ENCODE peak calls at places on chromosome 2, in ten cellular contexts. H is IMR-90; I is neural progenitor cell; N is heart left ventricle; E is MM.1S; Y is gastrocnemius medialis; J is thyroid gland; W is CD8-positive, alpha-beta T cell; C is upper lobe of right lung; F is small intestine. M is an unnamed sample.

GRCh38 chr2:14633031-14633430 is 514 bp downstream of the LRATD1 start:
- DNase-seq in H (no peak), I (peak; percentile 28), N (no peak), E (no peak), Y (no peak), J (peak; percentile 12), W (no peak), C (peak; percentile 57), F (peak; percentile 75), M (no peak)

GRCh38 chr2:181955010-181955409 is 30.6 kb upstream of the PPP1R1C start:
- DNase-seq in H (peak; percentile 82), I (no peak), N (no peak), E (no peak), Y (no peak), J (no peak), W (no peak), C (no peak), F (no peak), M (no peak)

GRCh38 chr2:237483018-237483731 is 3.9 kb upstream of the MLPH start:
- DNase-seq in H (peak; percentile 77), I (peak; percentile 45), N (no peak), E (no peak), Y (no peak), J (no peak), W (no peak), C (peak; percentile 76), F (peak; percentile 57), M (no peak)

GRCh38 chr2:15846626-15847025 is 93.7 kb upstream of the MYCN start:
- DNase-seq in H (no peak), I (no peak), N (no peak), E (no peak), Y (no peak), J (no peak), W (no peak), C (no peak), F (no peak), M (no peak)

GRCh38 chr2:213376644-213377043 is 92.4 kb downstream of the SPAG16 start:
- DNase-seq in H (no peak), I (no peak), N (no peak), E (no peak), Y (no peak), J (no peak), W (no peak), C (no peak), F (no peak), M (no peak)

GRCh38 chr2:224518806-224519580 is 66.2 kb downstream of the CUL3 start:
- DNase-seq in H (peak; percentile 84), I (no peak), N (no peak), E (no peak), Y (no peak), J (no peak), W (no peak), C (no peak), F (no peak), M (no peak)

GRCh38 chr2:1830936-1831616 is 86.8 kb upstream of the PXDN start:
- DNase-seq in H (peak; percentile 7), I (no peak), N (no peak), E (no peak), Y (no peak), J (no peak), W (no peak), C (no peak), F (no peak), M (no peak)

GRCh38 chr2:3041841-3042600 is 335.6 kb downstream of the EIPR1 start:
- DNase-seq in H (no peak), I (no peak), N (peak; percentile 89), E (no peak), Y (no peak), J (no peak), W (no peak), C (no peak), F (no peak), M (no peak)

GRCh38 chr2:182730486-182730885 is 14.4 kb downstream of the DNAJC10 start:
- DNase-seq in H (no peak), I (no peak), N (no peak), E (no peak), Y (no peak), J (no peak), W (no peak), C (no peak), F (no peak), M (no peak)

GRCh38 chr2:79210274-79210917 is 50.8 kb upstream of the REG3A start:
- DNase-seq in H (no peak), I (no peak), N (no peak), E (no peak), Y (no peak), J (no peak), W (no peak), C (no peak), F (no peak), M (no peak)

GRCh38 chr2:82993631-82994030 is 1465.4 kb downstream of the SUCLG1 start:
- DNase-seq in H (no peak), I (no peak), N (no peak), E (no peak), Y (no peak), J (no peak), W (no peak), C (no peak), F (no peak), M (no peak)

GRCh38 chr2:166404831-166405568 is 29.3 kb upstream of the SCN9A start:
- DNase-seq in H (peak; percentile 23), I (no peak), N (no peak), E (no peak), Y (no peak), J (no peak), W (no peak), C (no peak), F (no peak), M (no peak)

DNA sequence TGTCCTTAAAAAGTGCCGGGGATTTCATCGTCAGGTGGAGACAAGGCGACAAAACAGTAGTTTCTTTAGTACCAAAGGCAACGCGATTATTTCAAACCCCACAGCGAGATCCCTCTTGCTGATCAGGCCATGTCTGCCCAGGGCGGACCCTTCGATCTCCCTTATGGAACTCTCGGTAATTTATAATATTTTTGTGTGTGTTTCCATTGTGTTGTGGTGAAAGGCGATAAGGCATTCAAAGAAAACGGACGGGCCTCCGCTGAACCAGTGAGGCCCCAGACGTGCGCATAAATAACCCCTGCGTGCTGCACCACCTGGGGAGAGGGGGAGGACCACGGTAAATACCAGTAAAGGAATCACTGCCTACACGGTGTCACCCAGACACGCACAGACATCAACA is 1.4 kb upstream of the GAD1 start:
- DNase-seq in H (no peak), I (no peak), N (no peak), E (no peak), Y (no peak), J (no peak), W (no peak), C (no peak), F (no peak), M (no peak)
- H3K4me3 ChIP-seq in H (no peak overlapping the region), I (peak overlapping the region; percentile 60), N (peak overlapping the region; percentile 54), E (peak overlapping the region; percentile 63), Y (peak overlapping the region; percentile 42), J (no peak overlapping the region), W (peak overlapping the region; percentile 56), C (no peak overlapping the region), F (no peak overlapping the region), M (no peak overlapping the region)

GRCh38 chr2:84796798-84797197 is 84.1 kb downstream of the TRABD2A start:
- DNase-seq in H (no peak), I (no peak), N (no peak), E (no peak), Y (no peak), J (no peak), W (no peak), C (no peak), F (no peak), M (no peak)

GRCh38 chr2:84797271-84797670 is 83.6 kb downstream of the TRABD2A start:
- DNase-seq in H (no peak), I (no peak), N (no peak), E (no peak), Y (no peak), J (no peak), W (no peak), C (no peak), F (no peak), M (no peak)

GRCh38 chr2:84800194-84800805 is 80.6 kb downstream of the TRABD2A start:
- DNase-seq in H (no peak), I (no peak), N (no peak), E (peak; percentile 68), Y (no peak), J (no peak), W (no peak), C (no peak), F (no peak), M (no peak)

GRCh38 chr2:84801816-84802215 is 79.1 kb downstream of the TRABD2A start:
- DNase-seq in H (peak; percentile 4), I (no peak), N (no peak), E (no peak), Y (no peak), J (no peak), W (no peak), C (no peak), F (no peak), M (no peak)

DNA sequence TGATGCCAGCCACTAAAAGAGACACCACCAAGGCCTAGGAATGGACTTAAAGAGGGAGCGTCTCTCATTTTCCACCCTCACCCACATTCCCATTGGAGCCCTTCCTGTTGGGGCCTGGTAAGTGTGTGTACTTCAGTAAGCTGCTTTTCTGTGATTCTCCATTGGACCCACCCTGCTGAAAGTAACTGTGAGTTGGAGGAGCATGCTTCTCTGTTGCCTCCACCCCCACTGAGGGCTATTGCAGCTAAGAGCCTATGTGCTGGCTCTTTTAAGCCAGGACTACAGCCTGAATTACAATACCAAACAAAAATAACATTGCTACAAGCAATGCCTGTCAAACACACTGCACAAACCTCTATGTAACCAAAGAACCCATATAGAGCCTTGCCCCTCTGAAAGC is 81.1 kb downstream of the TRABD2A start:
- DNase-seq in H (no peak), I (no peak), N (no peak), E (no peak), Y (no peak), J (no peak), W (no peak), C (no peak), F (no peak), M (no peak)
- H3K36me3 ChIP-seq in H (no peaks in the 10 kb centered on the region), I (no peaks in the 10 kb centered on the region), N (no peaks in the 10 kb centered on the region), E (no peaks in the 10 kb centered on the region), Y (no peaks in the 10 kb centered on the region), J (no peaks in the 10 kb centered on the region), W (no peaks in the 10 kb centered on the region), C (no peaks in the 10 kb centered on the region), F (no peaks in the 10 kb centered on the region), M (no peaks in the 10 kb centered on the region)

GRCh38 chr2:95310651-95311050 is 13.5 kb downstream of the KCNIP3 start:
- DNase-seq in H (no peak), I (no peak), N (no peak), E (no peak), Y (no peak), J (peak; percentile 43), W (no peak), C (no peak), F (peak; percentile 54), M (no peak)
- H3K9me3 ChIP-seq in H (no peaks in the 10 kb centered on the region), I (no peaks in the 10 kb centered on the region), N (no peaks in the 10 kb centered on the region), E (no peaks in the 10 kb centered on the region), Y (no peaks in the 10 kb centered on the region), J (no peaks in the 10 kb centered on the region), W (no peaks in the 10 kb centered on the region), C (no peaks in the 10 kb centered on the region), F (no peaks in the 10 kb centered on the region), M (no peaks in the 10 kb centered on the region)

DNA sequence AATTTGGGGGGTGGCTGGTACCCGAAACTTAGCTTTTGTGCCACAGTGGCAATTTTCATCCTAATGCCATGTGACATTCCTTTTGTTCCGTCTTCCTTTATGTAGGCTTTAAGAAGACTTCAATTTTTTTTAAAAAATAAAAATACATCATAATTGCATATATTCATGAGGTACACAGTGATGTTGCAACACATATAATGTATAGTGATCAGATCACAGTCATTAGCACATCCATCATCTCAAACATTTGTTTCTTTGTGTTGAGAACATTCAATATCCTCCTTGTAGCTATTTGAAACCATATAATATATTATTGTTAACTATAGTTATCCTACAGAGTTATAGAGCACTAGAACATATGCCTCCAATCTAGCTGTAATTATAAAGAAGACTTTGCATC is 6.0 kb upstream of the CLIP4 start:
- DNase-seq in H (no peak), I (no peak), N (no peak), E (no peak), Y (no peak), J (no peak), W (no peak), C (no peak), F (no peak), M (no peak)
- H3K4me3 ChIP-seq in H (no peak overlapping the region), I (no peak overlapping the region), N (no peak overlapping the region), E (no peak overlapping the region), Y (no peak overlapping the region), J (no peak overlapping the region), W (no peak overlapping the region), C (no peak overlapping the region), F (no peak overlapping the region), M (no peak overlapping the region)